ENCODE peak calls at places on chromosomes 2 and 18, in eight cellular contexts. D is GM23248, B is upper lobe of left lung, X is fibroblast of lung, Q is small intestine, U is H9, E is right cardiac atrium, C is NT2/D1. G is an unnamed sample.
A peak's percentile ranks its signal among the peaks of the same experiment; 100 is the strongest.

GRCh38 chr2:113703404-113704299 is 52.8 kb downstream of the SLC35F5 start:
- DNase-seq in C (no peak), X (no peak), U (no peak), B (no peak), E (no peak), D (no peak), Q (peak; percentile 77), G (no peak)

GRCh38 chr2:237092920-237093781 is 7.5 kb downstream of the COPS8 start:
- DNase-seq in E (peak; percentile 57), C (no peak), U (no peak), D (peak; percentile 88), B (no peak), Q (no peak), X (peak; percentile 56), G (no peak)

GRCh38 chr18:63421514-63421913 is 762 bp downstream of the VPS4B start:
- DNase-seq in D (peak; percentile 51), U (no peak), C (no peak), E (no peak), X (peak; percentile 24), B (no peak), Q (no peak), G (peak; percentile 35)

GRCh38 chr2:166361351-166362153 is 14.2 kb downstream of the SCN9A start:
- DNase-seq in E (no peak), C (no peak), D (peak; percentile 60), Q (peak; percentile 36), B (no peak), U (no peak), X (peak; percentile 62), G (no peak)

GRCh38 chr2:109102588-109103233 is 26.3 kb upstream of the SH3RF3 start:
- DNase-seq in D (no peak), X (no peak), Q (no peak), U (peak; percentile 62), C (peak; percentile 47), B (no peak), E (no peak), G (no peak)

GRCh38 chr2:74017181-74017580 is 32.5 kb downstream of the TET3 start:
- DNase-seq in B (no peak), Q (no peak), E (no peak), U (no peak), C (no peak), D (no peak), X (no peak), G (no peak)

GRCh38 chr2:75737961-75738360 is 27.2 kb upstream of the GCFC2 start:
- DNase-seq in D (no peak), B (no peak), E (no peak), U (no peak), X (no peak), Q (no peak), C (no peak), G (no peak)

GRCh38 chr2:62149708-62150107 is 46.2 kb upstream of the B3GNT2 start:
- DNase-seq in E (no peak), B (no peak), U (no peak), Q (no peak), X (peak; percentile 95), C (no peak), D (peak; percentile 100), G (peak; percentile 87)

GRCh38 chr2:63081404-63081803 is 30.8 kb downstream of the OTX1 start:
- DNase-seq in X (no peak), E (no peak), D (no peak), U (no peak), C (no peak), B (no peak), Q (no peak), G (no peak)

GRCh38 chr2:190984595-190984994 is 29.4 kb downstream of the STAT1 start:
- DNase-seq in D (peak; percentile 83), B (no peak), X (peak; percentile 95), U (no peak), E (no peak), C (no peak), Q (no peak), G (no peak)

GRCh38 chr2:199042660-199043379 is 414.9 kb downstream of the SATB2 start:
- DNase-seq in E (no peak), C (no peak), U (no peak), B (no peak), X (no peak), Q (no peak), D (no peak), G (no peak)

GRCh38 chr18:61530681-61531080 is 197.5 kb downstream of the CDH20 start:
- DNase-seq in U (no peak), B (no peak), X (no peak), C (no peak), E (no peak), Q (no peak), D (no peak), G (no peak)

GRCh38 chr18:7158201-7158600 is 40.6 kb upstream of the LAMA1 start:
- DNase-seq in B (no peak), E (no peak), X (peak; percentile 85), C (no peak), U (no peak), Q (no peak), D (peak; percentile 58), G (peak; percentile 65)

GRCh38 chr2:207828361-207829057 is 58.8 kb upstream of the FZD5 start:
- DNase-seq in C (no peak), Q (peak; percentile 57), D (no peak), X (peak; percentile 24), U (no peak), E (no peak), B (no peak), G (peak; percentile 54)

GRCh38 chr2:203669820-203670219 is 36.6 kb upstream of the CD28 start:
- DNase-seq in D (no peak), E (no peak), X (peak; percentile 91), C (no peak), B (no peak), U (no peak), Q (no peak), G (peak; percentile 25)

GRCh38 chr2:222892321-222892720 is 31.5 kb downstream of the ACSL3 start:
- DNase-seq in U (no peak), B (no peak), C (no peak), Q (no peak), E (no peak), D (no peak), X (peak; percentile 45), G (no peak)

GRCh38 chr18:9032519-9032918 is 70.0 kb upstream of the NDUFV2 start:
- DNase-seq in D (no peak), Q (no peak), B (no peak), U (no peak), C (no peak), X (no peak), E (no peak), G (no peak)

DNA sequence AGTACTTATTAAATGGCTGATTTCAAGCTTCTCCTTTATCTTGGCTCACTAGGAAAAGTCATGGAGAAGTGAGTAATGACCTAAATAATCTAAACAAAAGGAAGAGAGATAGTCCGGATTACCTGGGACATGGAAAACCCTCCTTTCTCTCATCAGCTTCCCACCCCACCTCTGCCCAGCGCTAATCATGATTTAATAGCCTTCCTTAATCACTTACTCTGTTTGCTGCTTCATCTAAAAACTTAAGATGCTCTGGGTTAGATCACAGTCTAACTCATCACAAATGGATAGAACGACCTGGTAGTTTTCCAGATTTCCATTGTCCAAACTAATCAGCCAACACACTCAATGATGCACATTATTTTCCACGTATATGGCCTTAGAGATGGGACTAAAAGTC is 87.8 kb upstream of the THOC1 start:
- DNase-seq in U (no peak), B (no peak), C (no peak), X (no peak), D (no peak), E (no peak), Q (no peak), G (no peak)
- H3K4me1 ChIP-seq in U (no peaks in the 10 kb centered on the region), B (no peaks in the 10 kb centered on the region), C (no peaks in the 10 kb centered on the region), X (peaks cover 4% of the 10 kb centered on the region), D (peaks cover 9% of the 10 kb centered on the region), E (no peaks in the 10 kb centered on the region), Q (no peaks in the 10 kb centered on the region), G (no peaks in the 10 kb centered on the region)

DNA sequence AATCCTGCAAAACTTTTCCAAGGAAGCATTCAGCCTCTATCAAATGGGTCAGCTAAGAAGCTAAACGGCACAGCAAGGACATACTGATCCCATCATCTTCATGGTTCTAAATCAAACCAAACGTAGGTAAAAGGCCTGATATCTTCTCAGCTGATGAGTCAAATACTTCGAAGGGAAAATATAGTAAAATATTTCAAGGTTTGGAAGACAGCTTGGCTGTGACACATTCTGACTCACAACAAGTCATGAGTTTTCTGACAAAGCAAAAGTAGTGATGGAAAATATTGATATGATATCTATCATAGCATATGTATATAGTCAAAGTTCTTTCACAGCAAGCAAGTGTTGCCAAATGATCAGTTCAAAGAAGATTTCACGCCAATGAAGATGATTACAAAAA is 31.5 kb downstream of the DOCK10 start:
- DNase-seq in E (no peak), D (peak; percentile 93), U (no peak), X (peak; percentile 87), Q (no peak), B (no peak), C (no peak), G (peak; percentile 8)
- H3K4me1 ChIP-seq in E (no peaks in the 10 kb centered on the region), D (peaks cover 36% of the 10 kb centered on the region), U (no peaks in the 10 kb centered on the region), X (peaks cover 5% of the 10 kb centered on the region), Q (peaks cover 5% of the 10 kb centered on the region), B (peaks cover 3% of the 10 kb centered on the region), C (no peaks in the 10 kb centered on the region), G (no peaks in the 10 kb centered on the region)

DNA sequence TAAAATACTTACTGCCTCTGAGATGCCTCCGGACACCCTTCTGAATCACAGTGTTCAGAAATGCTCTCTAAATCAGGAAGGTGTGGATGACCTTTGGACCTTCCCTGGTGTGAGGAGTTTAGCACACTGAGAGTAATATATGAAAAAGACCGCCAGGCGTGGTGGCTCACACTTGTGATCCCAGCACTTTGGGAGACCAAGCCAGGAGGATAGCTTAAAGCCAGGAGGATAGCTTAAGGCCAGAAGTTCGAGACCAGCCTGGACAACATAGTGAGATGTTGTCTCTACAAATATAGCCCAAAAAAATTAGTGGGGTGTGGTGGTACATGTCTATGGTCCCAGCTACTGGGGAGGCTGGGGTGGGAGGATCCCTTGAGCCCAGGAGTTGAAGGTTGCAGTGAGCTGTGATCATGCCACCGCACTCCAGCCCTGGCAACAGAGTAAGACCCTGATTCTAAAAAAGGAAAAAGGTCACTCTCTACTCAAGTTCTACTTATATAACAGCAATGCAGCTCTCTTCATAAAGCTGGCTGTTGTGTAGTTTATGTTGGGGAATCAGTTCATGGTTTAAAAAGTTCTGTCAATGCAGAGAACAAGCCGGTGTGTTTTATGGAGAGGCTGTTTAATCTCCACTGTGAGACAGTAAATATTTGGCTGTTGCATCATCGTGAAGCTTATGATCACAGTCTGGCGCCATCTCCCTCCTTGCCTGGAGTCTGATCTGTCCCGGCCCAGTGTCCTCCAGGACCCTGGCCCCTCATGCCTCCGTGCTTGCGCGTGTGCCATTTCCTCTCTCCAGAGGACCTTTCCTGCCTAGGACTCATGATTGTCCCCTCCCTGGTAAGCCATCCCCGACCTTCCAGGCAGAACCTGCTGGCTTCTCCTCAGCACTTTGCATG is 184.5 kb downstream of the FAM210A start:
- DNase-seq in Q (peak; percentile 94), C (no peak), E (peak; percentile 63), X (no peak), B (no peak), U (no peak), D (no peak), G (peak; percentile 41)
- H3K4me1 ChIP-seq in Q (peaks cover 21% of the 10 kb centered on the region), C (peaks cover 2% of the 10 kb centered on the region), E (peaks cover 10% of the 10 kb centered on the region), X (no peaks in the 10 kb centered on the region), B (peaks cover 6% of the 10 kb centered on the region), U (no peaks in the 10 kb centered on the region), D (no peaks in the 10 kb centered on the region), G (no peaks in the 10 kb centered on the region)

GRCh38 chr2:72496479-72496878 is 329.4 kb downstream of the EXOC6B start:
- DNase-seq in Q (no peak), U (no peak), E (no peak), X (no peak), C (no peak), D (no peak), B (no peak), G (no peak)
- H3K4me1 ChIP-seq in Q (no peaks in the 10 kb centered on the region), U (no peaks in the 10 kb centered on the region), E (no peaks in the 10 kb centered on the region), X (no peaks in the 10 kb centered on the region), C (no peaks in the 10 kb centered on the region), D (peaks cover 6% of the 10 kb centered on the region), B (no peaks in the 10 kb centered on the region), G (no peaks in the 10 kb centered on the region)

GRCh38 chr18:47407736-47408135 is 156.3 kb upstream of the SKOR2 start:
- DNase-seq in X (no peak), E (no peak), B (no peak), Q (no peak), U (no peak), D (no peak), C (no peak), G (no peak)
- H3K4me1 ChIP-seq in X (no peaks in the 10 kb centered on the region), E (no peaks in the 10 kb centered on the region), B (no peaks in the 10 kb centered on the region), Q (no peaks in the 10 kb centered on the region), U (peaks cover 3% of the 10 kb centered on the region), D (no peaks in the 10 kb centered on the region), C (peaks cover 3% of the 10 kb centered on the region), G (no peaks in the 10 kb centered on the region)

G was measured in trophoblast cell.